ENCODE peak calls at places on chromosomes 2 and 18, in five cellular contexts. I is sigmoid colon, F is left ventricle myocardium inferior, O is prostate gland, G is left lung. H is an unnamed sample.

GRCh38 chr2:203804070-203804469 is 63.5 kb upstream of the CTLA4 start:
- DNase-seq in I (no peak), F (no peak), O (no peak), G (no peak), H (no peak)

GRCh38 chr2:65367517-65367916 is 64.9 kb downstream of the SPRED2 start:
- DNase-seq in I (peak; percentile 72), F (no peak), O (peak; percentile 39), G (no peak), H (no peak)

GRCh38 chr2:149686677-149687427 is 99.3 kb upstream of the MMADHC start:
- DNase-seq in I (no peak), F (peak; percentile 16), O (no peak), G (no peak), H (no peak)

GRCh38 chr2:8357738-8358137 is 324.1 kb upstream of the ID2 start:
- DNase-seq in I (no peak), F (no peak), O (no peak), G (no peak), H (no peak)

GRCh38 chr2:44257781-44258180 is 17.5 kb upstream of the SLC3A1 start:
- DNase-seq in I (no peak), F (no peak), O (no peak), G (no peak), H (no peak)

GRCh38 chr18:41906528-41907256 is 48.3 kb upstream of the PIK3C3 start:
- DNase-seq in I (no peak), F (no peak), O (no peak), G (no peak), H (no peak)

GRCh38 chr2:173427887-173428683 is 73.4 kb downstream of the CDCA7 start:
- DNase-seq in I (no peak), F (peak; percentile 60), O (peak; percentile 59), G (no peak), H (no peak)

GRCh38 chr2:48905696-48906095 is 150.2 kb upstream of the LHCGR start:
- DNase-seq in I (peak; percentile 65), F (no peak), O (no peak), G (no peak), H (no peak)

GRCh38 chr18:51666717-51667320 is 469.3 kb upstream of the MEX3C start:
- DNase-seq in I (peak; percentile 68), F (peak; percentile 20), O (no peak), G (no peak), H (peak; percentile 49)

GRCh38 chr18:75031717-75032317 is 177.1 kb downstream of the PTGR3 start:
- DNase-seq in I (no peak), F (no peak), O (no peak), G (no peak), H (no peak)

GRCh38 chr2:39718483-39718882 is 52.8 kb downstream of the TMEM178A start:
- DNase-seq in I (no peak), F (no peak), O (no peak), G (no peak), H (no peak)

GRCh38 chr18:69559604-69560003 is 158.9 kb downstream of the DOK6 start:
- DNase-seq in I (no peak), F (no peak), O (no peak), G (no peak), H (no peak)

GRCh38 chr2:30147196-30147714 is 448 bp downstream of the YPEL5 start:
- DNase-seq in I (no peak), F (peak; percentile 38), O (no peak), G (no peak), H (no peak)

GRCh38 chr18:13257361-13257980 is 38.9 kb downstream of the LDLRAD4 start:
- DNase-seq in I (no peak), F (no peak), O (no peak), G (no peak), H (no peak)

GRCh38 chr2:142880275-142880674 is 2.8 kb downstream of the KYNU start:
- DNase-seq in I (no peak), F (no peak), O (no peak), G (no peak), H (no peak)

GRCh38 chr2:33437297-33437696 is 39.2 kb upstream of the RASGRP3 start:
- DNase-seq in I (no peak), F (no peak), O (no peak), G (no peak), H (no peak)

GRCh38 chr2:12797815-12798214 is 81.1 kb downstream of the TRIB2 start:
- DNase-seq in I (no peak), F (no peak), O (no peak), G (no peak), H (no peak)

GRCh38 chr18:50038448-50038847 is 156.5 kb downstream of the MYO5B start:
- DNase-seq in I (no peak), F (no peak), O (no peak), G (no peak), H (peak; percentile 14)

GRCh38 chr2:8004250-8004681 is 677.6 kb upstream of the ID2 start:
- DNase-seq in I (peak; percentile 84), F (no peak), O (no peak), G (no peak), H (no peak)

GRCh38 chr2:239361311-239361642 is 39.5 kb downstream of the HDAC4 start:
- DNase-seq in I (peak; percentile 59), F (no peak), O (no peak), G (no peak), H (no peak)

GRCh38 chr18:6031004-6031403 is 135.7 kb upstream of the TMEM200C start:
- DNase-seq in I (no peak), F (no peak), O (no peak), G (no peak), H (no peak)

GRCh38 chr18:33201509-33201926 is 239.0 kb downstream of the CCDC178 start:
- DNase-seq in I (no peak), F (no peak), O (no peak), G (no peak), H (peak; percentile 25)

GRCh38 chr2:86203614-86204013 is 4.4 kb downstream of the MRPL35 start:
- DNase-seq in I (no peak), F (no peak), O (no peak), G (no peak), H (no peak)

GRCh38 chr2:42868874-42869273 is 76.5 kb upstream of the HAAO start:
- DNase-seq in I (no peak), F (no peak), O (no peak), G (no peak), H (no peak)

GRCh38 chr18:839224-840079 is 27.4 kb upstream of the YES1 start:
- DNase-seq in I (peak; percentile 90), F (peak; percentile 87), O (peak; percentile 65), G (peak; percentile 81), H (peak; percentile 89)

GRCh38 chr2:64609229-64609994 is 44.3 kb downstream of the SERTAD2 start:
- DNase-seq in I (peak; percentile 77), F (peak; percentile 71), O (no peak), G (peak; percentile 64), H (no peak)

GRCh38 chr18:42164556-42164955 is 209.5 kb downstream of the PIK3C3 start:
- DNase-seq in I (no peak), F (no peak), O (no peak), G (no peak), H (no peak)

GRCh38 chr18:38033282-38033681 is 467.7 kb upstream of the CELF4 start:
- DNase-seq in I (no peak), F (no peak), O (no peak), G (no peak), H (no peak)

GRCh38 chr2:62559582-62559981 is 53.6 kb upstream of the TMEM17 start:
- DNase-seq in I (no peak), F (no peak), O (no peak), G (no peak), H (no peak)

GRCh38 chr2:226116346-226116745 is 683.3 kb downstream of the IRS1 start:
- DNase-seq in I (no peak), F (no peak), O (no peak), G (no peak), H (no peak)

GRCh38 chr2:226117506-226118065 is 682.0 kb downstream of the IRS1 start:
- DNase-seq in I (no peak), F (no peak), O (no peak), G (no peak), H (no peak)

GRCh38 chr2:226115102-226115831 is 684.4 kb downstream of the IRS1 start:
- DNase-seq in I (no peak), F (no peak), O (no peak), G (no peak), H (no peak)

GRCh38 chr2:226114436-226114835 is 685.2 kb downstream of the IRS1 start:
- DNase-seq in I (no peak), F (no peak), O (no peak), G (no peak), H (no peak)

GRCh38 chr2:226115832-226116200 is 683.8 kb downstream of the IRS1 start:
- DNase-seq in I (no peak), F (no peak), O (no peak), G (no peak), H (no peak)
- H3K27ac ChIP-seq in I (no peak overlapping the region), F (no peak overlapping the region), O (no peak overlapping the region), G (no peak overlapping the region), H (no peak overlapping the region)

GRCh38 chr18:14921547-14921946 is 173.6 kb downstream of the ANKRD30B start:
- DNase-seq in I (no peak), F (no peak), O (peak; percentile 60), G (no peak), H (no peak)
- H3K9me3 ChIP-seq in I (no peaks in the 10 kb centered on the region), F (no peaks in the 10 kb centered on the region), O (no peaks in the 10 kb centered on the region), G (no peaks in the 10 kb centered on the region), H (no peaks in the 10 kb centered on the region)

GRCh38 chr2:37582911-37583310 is 88.5 kb downstream of the CDC42EP3 start:
- DNase-seq in I (no peak), F (no peak), O (no peak), G (no peak), H (no peak)
- H3K4me3 ChIP-seq in I (no peak overlapping the region), F (no peak overlapping the region), O (no peak overlapping the region), G (no peak overlapping the region), H (no peak overlapping the region)

GRCh38 chr2:67918471-67918870 is 144.3 kb downstream of the C1D start:
- DNase-seq in I (no peak), F (no peak), O (no peak), G (no peak), H (no peak)

GRCh38 chr2:67919490-67919889 is 143.3 kb downstream of the C1D start:
- DNase-seq in I (no peak), F (no peak), O (no peak), G (no peak), H (no peak)

DNA sequence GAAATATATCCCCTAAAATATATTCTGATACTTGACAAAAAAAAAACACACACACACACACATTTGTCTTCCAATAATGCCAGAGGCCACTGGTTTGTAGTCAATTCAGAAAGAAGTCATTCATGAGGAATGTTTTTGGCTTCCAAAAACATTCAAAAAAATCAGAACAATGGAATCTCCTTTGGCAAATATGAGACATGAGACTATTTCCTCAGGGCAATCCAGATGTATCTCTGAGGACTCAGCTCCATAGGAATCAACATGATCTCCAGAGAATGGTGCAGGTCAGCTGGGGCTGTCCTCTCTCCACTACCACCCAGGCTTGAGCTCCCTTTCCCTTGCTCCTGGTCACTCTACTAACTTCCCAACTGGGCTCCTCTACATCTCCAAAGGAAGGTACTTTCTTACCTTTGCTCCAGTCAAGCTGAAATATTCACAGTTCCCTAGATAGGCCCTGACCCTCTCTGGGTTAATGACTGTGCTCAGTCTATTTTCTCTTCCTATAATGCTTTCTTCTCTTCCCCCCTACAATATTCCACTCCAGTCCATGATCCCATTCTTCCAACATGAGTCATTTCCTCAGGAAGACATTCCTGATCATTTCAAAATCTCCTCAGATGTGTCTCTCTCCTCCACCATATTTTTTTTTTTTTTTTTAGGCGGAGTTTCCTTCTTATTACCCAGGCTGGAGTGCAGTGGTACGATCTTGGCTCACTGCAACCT is 145.3 kb downstream of the C1D start:
- DNase-seq in I (no peak), F (no peak), O (no peak), G (no peak), H (no peak)
- H3K27ac ChIP-seq in I (peak overlapping the region; percentile 41), F (no peak overlapping the region), O (no peak overlapping the region), G (no peak overlapping the region), H (no peak overlapping the region)

H was measured in WERI-Rb-1.